ENCODE peak calls at places on chromosomes 13 and 19, in eight cellular contexts. U is IMR-90, N is heart left ventricle, T is LNCaP clone FGC, Q is ovary, W is astrocyte of the spinal cord, K is AG04449, V is tibial artery. F is an unnamed sample.

GRCh38 chr13:31045621-31046081 is 113.2 kb downstream of the TEX26 start:
- DNase-seq in U (peak; percentile 97), N (no peak), T (no peak), Q (peak; percentile 58), W (peak; percentile 95), K (peak; percentile 73), V (peak; percentile 53), F (peak; percentile 89)

GRCh38 chr13:90547272-90547790 is 800.2 kb upstream of the MIR17HG start:
- DNase-seq in U (no peak), N (no peak), T (no peak), Q (no peak), W (no peak), K (no peak), V (no peak), F (no peak)

GRCh38 chr19:36060430-36060829 is 5.7 kb downstream of the WDR62 start:
- DNase-seq in U (peak; percentile 63), N (peak; percentile 54), T (no peak), Q (no peak), W (peak; percentile 64), K (no peak), V (no peak), F (peak; percentile 59)

GRCh38 chr19:39637891-39638290 is 17.8 kb upstream of the LGALS16 start:
- DNase-seq in U (no peak), N (no peak), T (no peak), Q (no peak), W (no peak), K (no peak), V (no peak), F (no peak)

GRCh38 chr13:111531505-111531904 is 211.1 kb downstream of the TEX29 start:
- DNase-seq in U (peak; percentile 0), N (no peak), T (no peak), Q (no peak), W (no peak), K (no peak), V (no peak), F (peak; percentile 3)

GRCh38 chr13:84418041-84418440 is 535.8 kb upstream of the SLITRK1 start:
- DNase-seq in U (no peak), N (no peak), T (no peak), Q (no peak), W (no peak), K (no peak), V (no peak), F (no peak)

GRCh38 chr19:28501979-28502378 is 711.0 kb downstream of the UQCRFS1 start:
- DNase-seq in U (no peak), N (no peak), T (no peak), Q (no peak), W (no peak), K (no peak), V (no peak), F (no peak)

GRCh38 chr19:17352608-17353280 is 15.4 kb downstream of the GTPBP3 start:
- DNase-seq in U (no peak), N (no peak), T (no peak), Q (no peak), W (no peak), K (no peak), V (no peak), F (no peak)

DNA sequence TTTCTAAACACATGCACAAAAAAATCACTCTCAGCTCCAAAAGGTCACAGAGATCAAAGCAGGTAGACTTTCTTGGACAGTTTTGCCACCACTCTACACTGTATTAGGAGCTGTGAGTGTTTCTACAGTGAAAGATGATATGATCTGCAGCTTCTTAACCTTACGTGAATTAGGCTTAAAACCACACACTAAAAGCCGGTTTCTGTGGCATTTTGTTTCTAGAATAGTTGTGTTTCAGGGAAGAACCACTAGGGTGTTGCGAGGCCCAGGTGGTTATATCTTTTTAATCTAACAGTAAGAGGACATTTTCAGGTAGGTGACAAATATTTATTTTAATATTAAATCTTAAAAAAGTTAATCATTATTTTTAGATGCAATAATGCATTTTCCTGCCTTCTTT is 216.4 kb downstream of the KLF5 start:
- DNase-seq in U (no peak), N (no peak), T (no peak), Q (no peak), W (no peak), K (no peak), V (no peak), F (no peak)
- TF ChIP-seq CTCF in U (no peak), N (no peak), T (no peak), Q (no peak), W (no peak), K (no peak), V (no peak), F (no peak)

GRCh38 chr19:55491546-55492360 is 3.5 kb downstream of the SSC5D start:
- DNase-seq in U (no peak), N (peak; percentile 20), T (no peak), Q (peak; percentile 37), W (no peak), K (no peak), V (no peak), F (peak; percentile 23)

GRCh38 chr19:55493650-55494171 is 5.5 kb downstream of the SSC5D start:
- DNase-seq in U (no peak), N (peak; percentile 28), T (no peak), Q (peak; percentile 53), W (no peak), K (no peak), V (no peak), F (no peak)

GRCh38 chr19:55494172-55494761 is 6.0 kb downstream of the SSC5D start:
- DNase-seq in U (peak; percentile 75), N (peak; percentile 78), T (no peak), Q (peak; percentile 87), W (peak; percentile 41), K (no peak), V (peak; percentile 50), F (peak; percentile 51)

GRCh38 chr19:55492362-55492944 is 4.2 kb downstream of the SSC5D start:
- DNase-seq in U (no peak), N (peak; percentile 17), T (peak; percentile 30), Q (no peak), W (no peak), K (no peak), V (no peak), F (no peak)

DNA sequence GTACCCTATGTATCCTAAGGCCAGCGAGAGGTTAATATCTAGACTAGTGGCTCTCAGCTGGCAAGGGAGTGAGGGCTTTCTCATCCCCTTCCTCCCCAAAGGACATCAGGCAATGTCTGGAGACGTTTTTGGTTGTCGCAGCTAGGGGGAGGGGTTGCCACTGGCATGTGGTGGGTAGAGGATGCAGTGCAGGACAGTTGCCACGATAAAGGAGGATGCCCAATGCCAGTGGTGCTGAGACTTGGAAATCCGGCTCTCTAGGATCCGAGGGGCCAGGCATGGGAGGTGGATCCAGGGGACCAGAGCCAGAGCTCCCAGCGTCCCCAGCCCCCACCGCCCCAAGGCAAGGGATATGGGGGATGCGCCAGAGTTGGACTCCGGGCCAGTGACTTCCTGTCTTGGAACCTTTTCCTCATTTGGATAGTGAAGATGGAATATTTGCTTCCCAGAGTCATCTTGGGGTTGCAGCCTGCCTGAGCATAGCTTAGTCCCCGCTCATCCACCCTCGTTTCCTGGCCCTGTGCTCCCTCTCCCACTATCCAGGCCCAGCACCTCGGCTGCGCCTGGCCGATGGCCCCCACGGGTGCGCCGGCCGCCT is 4.9 kb downstream of the SSC5D start:
- DNase-seq in U (peak; percentile 67), N (peak; percentile 67), T (no peak), Q (peak; percentile 78), W (no peak), K (no peak), V (no peak), F (peak; percentile 49)
- H3K4me3 ChIP-seq in U (no peak overlapping the region), N (peak overlapping the region; percentile 48), T (no peak overlapping the region), Q (peak overlapping the region; percentile 39), W (no peak overlapping the region), K (peak overlapping the region; percentile 51), V (peak overlapping the region; percentile 23), F (no peak overlapping the region)

DNA sequence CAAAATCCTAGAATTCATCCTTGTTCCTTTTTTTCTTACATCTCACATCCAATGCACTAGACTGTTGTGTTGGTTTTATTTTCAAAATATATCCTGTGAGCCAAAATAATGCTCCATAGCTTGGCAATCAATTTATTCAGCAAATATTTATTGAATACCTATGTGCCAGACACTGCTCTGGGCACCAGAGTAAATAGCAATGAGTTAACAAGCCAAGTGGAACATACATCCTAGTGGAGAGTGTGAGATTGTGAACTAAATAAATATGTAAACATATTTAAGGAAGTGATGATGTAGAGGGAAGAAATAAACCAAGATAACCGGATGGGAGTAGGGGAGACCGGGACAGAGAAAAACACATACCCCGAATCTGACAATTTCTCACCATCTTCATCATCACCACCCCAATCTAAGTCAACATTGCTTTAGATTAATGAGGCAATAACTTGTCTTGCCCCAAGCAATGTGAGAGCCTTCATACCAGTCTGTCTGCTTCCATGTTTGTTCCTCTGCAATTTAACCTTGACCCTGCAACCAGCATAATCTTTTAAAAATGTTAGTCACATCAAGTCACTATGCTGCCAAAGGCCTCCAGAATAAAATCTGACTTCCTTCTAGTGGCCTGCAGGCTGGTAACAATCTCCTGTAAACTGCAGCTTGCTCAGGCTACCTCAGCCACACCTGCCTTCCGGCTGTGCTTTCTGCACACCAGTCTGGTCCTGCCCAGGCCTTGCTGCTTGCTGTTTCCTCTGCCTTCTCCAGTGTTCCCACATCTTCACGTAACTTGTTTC is 199.2 kb downstream of the DLEU7 start:
- DNase-seq in U (no peak), N (no peak), T (peak; percentile 93), Q (no peak), W (no peak), K (no peak), V (no peak), F (no peak)
- TF ChIP-seq CTCF in U (no peak), N (no peak), T (peak; percentile 32), Q (no peak), W (no peak), K (no peak), V (no peak), F (no peak)

GRCh38 chr19:50657222-50657669 is 8.0 kb downstream of the C19orf81 start:
- DNase-seq in U (no peak), N (no peak), T (no peak), Q (no peak), W (no peak), K (no peak), V (no peak), F (no peak)

GRCh38 chr19:50657672-50658437 is 8.6 kb downstream of the C19orf81 start:
- DNase-seq in U (peak; percentile 98), N (peak; percentile 93), T (peak; percentile 92), Q (peak; percentile 60), W (peak; percentile 88), K (peak; percentile 95), V (peak; percentile 70), F (peak; percentile 98)

GRCh38 chr19:50660083-50660366 is 10.8 kb downstream of the C19orf81 start:
- DNase-seq in U (no peak), N (no peak), T (no peak), Q (no peak), W (no peak), K (no peak), V (no peak), F (no peak)

GRCh38 chr19:50659318-50660082 is 10.3 kb downstream of the C19orf81 start:
- DNase-seq in U (no peak), N (no peak), T (no peak), Q (no peak), W (no peak), K (no peak), V (no peak), F (no peak)

DNA sequence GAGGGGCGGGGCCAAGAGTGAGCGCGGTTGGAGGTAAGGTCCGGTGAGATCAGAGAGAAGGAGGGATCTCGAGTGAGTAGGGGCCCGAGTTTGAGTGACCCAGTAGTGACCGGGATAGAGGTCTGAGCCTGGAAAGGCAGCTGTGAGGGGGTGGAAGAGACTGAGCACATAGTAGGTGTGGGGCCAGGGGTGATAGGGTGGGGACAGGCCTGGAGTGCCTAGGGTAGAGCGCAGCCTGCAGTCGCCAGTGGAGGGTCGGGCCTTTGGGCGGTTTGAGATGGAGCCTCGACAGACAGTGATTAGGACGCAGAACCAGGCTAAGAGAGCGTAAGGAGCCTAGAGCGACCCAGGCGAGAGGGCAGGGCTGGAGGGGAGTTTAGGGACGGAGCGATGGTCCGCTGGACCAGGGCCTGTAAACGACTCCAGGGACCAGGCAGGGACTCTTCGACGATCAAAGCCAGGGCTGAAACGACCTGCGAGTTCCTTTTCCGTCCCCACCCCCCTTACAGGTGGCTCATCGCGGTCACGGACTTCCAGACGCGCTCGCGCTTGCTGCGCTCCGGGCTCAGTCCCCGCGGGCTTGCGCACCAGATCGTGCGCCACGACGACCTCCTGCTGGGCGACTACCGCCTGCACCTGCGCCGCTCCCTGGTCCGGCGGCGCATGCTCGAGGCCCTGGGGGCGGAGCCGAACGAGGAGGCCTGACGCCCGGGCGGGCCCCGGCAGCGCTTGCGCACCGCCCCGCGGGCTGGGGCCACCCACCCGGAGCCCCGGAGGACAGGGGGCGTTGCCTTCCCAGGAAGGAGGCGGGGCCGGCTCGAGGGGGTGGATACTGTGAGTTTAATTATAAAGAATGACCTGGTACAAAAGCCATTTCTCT is 9.4 kb downstream of the C19orf81 start:
- DNase-seq in U (peak; percentile 64), N (peak; percentile 77), T (no peak), Q (peak; percentile 26), W (peak; percentile 3), K (no peak), V (peak; percentile 30), F (peak; percentile 49)
- H3K4me3 ChIP-seq in U (peak overlapping the region; percentile 52), N (peak overlapping the region; percentile 29), T (peak overlapping the region; percentile 68), Q (peak overlapping the region; percentile 7), W (peak overlapping the region; percentile 17), K (peak overlapping the region; percentile 64), V (peak overlapping the region; percentile 30), F (peak overlapping the region; percentile 56)

F was measured in AG10803.